ENCODE peak calls at places on chromosomes 1 and 21, in five cellular contexts. C, Z, B, L and V are unnamed samples.

GRCh38 chr1:23385119-23385621 is 15.5 kb upstream of the ZNF436 start:
- DNase-seq in C (no peak), Z (no peak), B (no peak), L (no peak), V (peak)

GRCh38 chr1:55725378-55725777 is 510.2 kb upstream of the USP24 start:
- DNase-seq in C (no peak), Z (no peak), B (no peak), L (no peak), V (peak)

GRCh38 chr1:13543451-13543911 is 29.7 kb upstream of the LRRC38 start:
- DNase-seq in C (no peak), Z (no peak), B (peak), L (no peak), V (no peak)

GRCh38 chr1:34816332-34816731 is 23.5 kb downstream of the GJA4 start:
- DNase-seq in C (no peak), Z (no peak), B (no peak), L (no peak), V (no peak)

GRCh38 chr1:119582801-119583200 is 65.3 kb downstream of the ZNF697 start:
- DNase-seq in C (peak), Z (peak), B (peak), L (peak), V (peak)

GRCh38 chr1:1462318-1462966 is 9.1 kb upstream of the ATAD3B start:
- DNase-seq in C (peak), Z (peak), B (peak), L (peak), V (peak)

GRCh38 chr1:9413143-9413876 is 120.6 kb downstream of the SPSB1 start:
- DNase-seq in C (peak), Z (peak), B (peak), L (peak), V (peak)

GRCh38 chr1:96236156-96236739 is 485.3 kb upstream of the PTBP2 start:
- DNase-seq in C (peak), Z (peak), B (no peak), L (peak), V (peak)

GRCh38 chr1:66723985-66724384 is 28.3 kb upstream of the DYNLT5 start:
- DNase-seq in C (no peak), Z (no peak), B (no peak), L (no peak), V (no peak)

GRCh38 chr1:25566186-25566729 is 22.9 kb downstream of the LDLRAP1 start:
- DNase-seq in C (no peak), Z (no peak), B (no peak), L (no peak), V (no peak)

GRCh38 chr1:217133958-217134856 is 411.0 kb upstream of the ESRRG start:
- DNase-seq in C (peak), Z (no peak), B (no peak), L (no peak), V (peak)

GRCh38 chr1:94646151-94646643 is 104.6 kb upstream of the F3 start:
- DNase-seq in C (no peak), Z (no peak), B (no peak), L (no peak), V (peak)

GRCh38 chr1:224773646-224774045 is 155.8 kb upstream of the DNAH14 start:
- DNase-seq in C (no peak), Z (no peak), B (no peak), L (no peak), V (no peak)

GRCh38 chr1:34786521-34787325 is 5.7 kb downstream of the GJB3 start:
- DNase-seq in C (peak), Z (peak), B (peak), L (peak), V (peak)

GRCh38 chr1:193077991-193078390 is 18.6 kb downstream of the RO60 start:
- DNase-seq in C (no peak), Z (no peak), B (no peak), L (no peak), V (no peak)

GRCh38 chr1:820962-821361 is 102.8 kb upstream of the SAMD11 start:
- DNase-seq in C (no peak), Z (no peak), B (no peak), L (no peak), V (no peak)

GRCh38 chr1:160428655-160429054 is 28.3 kb downstream of the VANGL2 start:
- DNase-seq in C (peak), Z (peak), B (peak), L (peak), V (peak)

GRCh38 chr1:219498666-219499065 is 114.2 kb downstream of the ZC3H11B start:
- DNase-seq in C (no peak), Z (peak), B (no peak), L (no peak), V (peak)

GRCh38 chr1:38964140-38964548 is 22.5 kb upstream of the RHBDL2 start:
- DNase-seq in C (no peak), Z (no peak), B (no peak), L (peak), V (no peak)

GRCh38 chr1:171985639-171986038 is 144.3 kb downstream of the DNM3 start:
- DNase-seq in C (peak), Z (no peak), B (no peak), L (peak), V (no peak)

GRCh38 chr1:40312238-40313205 is 4.6 kb downstream of the COL9A2 start:
- DNase-seq in C (no peak), Z (peak), B (no peak), L (peak), V (no peak)

GRCh38 chr1:22488319-22488718 is 36.7 kb downstream of the ZBTB40 start:
- DNase-seq in C (peak), Z (no peak), B (no peak), L (no peak), V (peak)

GRCh38 chr1:218751208-218751948 is 406.2 kb downstream of the TGFB2 start:
- DNase-seq in C (no peak), Z (no peak), B (no peak), L (no peak), V (no peak)

GRCh38 chr1:90400121-90400520 is 317.0 kb downstream of the BARHL2 start:
- DNase-seq in C (no peak), Z (no peak), B (no peak), L (no peak), V (no peak)

GRCh38 chr21:45390831-45391742 is 13.9 kb upstream of the COL18A1 start:
- DNase-seq in C (no peak), Z (no peak), B (peak), L (no peak), V (no peak)

GRCh38 chr21:41360072-41360821 is 1.6 kb upstream of the MX2 start:
- DNase-seq in C (peak), Z (peak), B (peak), L (no peak), V (peak)

GRCh38 chr1:183472488-183473285 is at the start of gene SMG7:
- DNase-seq in C (peak), Z (peak), B (no peak), L (peak), V (peak)

GRCh38 chr1:93702102-93702827 is 20.6 kb upstream of the BCAR3 start:
- DNase-seq in C (peak), Z (no peak), B (peak), L (peak), V (no peak)

GRCh38 chr1:65230741-65231439 is 78.5 kb upstream of the DNAJC6 start:
- DNase-seq in C (no peak), Z (no peak), B (no peak), L (peak), V (peak)

GRCh38 chr1:158425020-158425419 is 1.0 kb downstream of the OR10K2 start:
- DNase-seq in C (no peak), Z (no peak), B (no peak), L (no peak), V (no peak)

GRCh38 chr1:5312870-5313269 is 658.5 kb downstream of the AJAP1 start:
- DNase-seq in C (no peak), Z (no peak), B (no peak), L (no peak), V (no peak)

GRCh38 chr1:247385283-247385682 is 30.7 kb upstream of the NLRP3 start:
- DNase-seq in C (no peak), Z (no peak), B (no peak), L (no peak), V (peak)

DNA sequence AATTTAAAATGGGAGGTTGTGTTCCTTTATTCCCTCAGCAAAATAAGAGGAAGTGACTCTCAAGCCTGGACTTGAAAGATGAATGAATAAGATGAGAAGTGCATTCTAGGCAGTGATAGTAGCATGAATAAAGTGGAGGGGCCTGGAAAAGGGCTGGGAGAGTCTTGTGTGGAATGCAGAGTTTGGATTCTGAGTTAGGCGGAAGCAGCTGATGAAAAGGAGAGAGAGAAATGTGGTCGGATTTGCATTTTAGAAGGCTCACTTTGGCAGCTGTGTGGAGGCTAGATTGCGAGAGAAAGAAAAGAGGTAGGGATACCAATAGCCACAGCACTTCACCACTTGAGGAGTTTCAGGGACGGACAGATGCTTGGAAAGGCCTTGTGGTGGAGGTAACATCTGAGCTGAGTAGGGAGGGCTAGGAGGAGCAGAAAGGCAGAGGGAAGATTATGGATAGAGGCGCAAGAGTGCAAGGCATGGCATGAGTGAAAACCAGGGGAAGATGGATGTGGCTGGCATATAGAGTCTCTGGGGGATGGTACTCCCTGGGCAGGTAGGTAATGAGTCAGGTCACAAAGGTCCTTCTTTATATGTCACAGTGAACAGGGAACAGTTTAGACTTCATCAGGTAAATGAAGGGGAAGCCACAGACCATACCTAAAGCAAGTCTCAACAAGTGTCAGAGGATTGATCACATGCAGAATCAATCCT is 59.6 kb downstream of the ST3GAL3 start:
- DNase-seq in C (peak), Z (no peak), B (no peak), L (peak), V (no peak)
- H3K4me3 ChIP-seq in C (no peak), Z (no peak), B (no peak), L (no peak), V (no peak)

GRCh38 chr1:151716405-151716762 is 219 bp downstream of the CELF3 start:
- DNase-seq in C (no peak), Z (no peak), B (no peak), L (no peak), V (no peak)

GRCh38 chr1:151714820-151715725 is 1.5 kb downstream of the CELF3 start:
- DNase-seq in C (no peak), Z (no peak), B (no peak), L (no peak), V (no peak)

GRCh38 chr1:151716771-151717631 is at the start of gene CELF3:
- DNase-seq in C (peak), Z (no peak), B (no peak), L (peak), V (peak)

GRCh38 chr1:151713874-151714273 is 2.7 kb downstream of the CELF3 start:
- DNase-seq in C (no peak), Z (no peak), B (no peak), L (no peak), V (no peak)

GRCh38 chr1:151715726-151716404 is 738 bp downstream of the CELF3 start:
- DNase-seq in C (peak), Z (no peak), B (no peak), L (peak), V (no peak)
- H3K4me3 ChIP-seq in C (no peak), Z (no peak), B (no peak), L (no peak), V (no peak)

GRCh38 chr21:42500736-42501135 is 4.7 kb upstream of the RSPH1 start:
- DNase-seq in C (no peak), Z (no peak), B (no peak), L (no peak), V (no peak)
- H3K4me3 ChIP-seq in C (no peak), Z (no peak), B (no peak), L (no peak), V (no peak)

DNA sequence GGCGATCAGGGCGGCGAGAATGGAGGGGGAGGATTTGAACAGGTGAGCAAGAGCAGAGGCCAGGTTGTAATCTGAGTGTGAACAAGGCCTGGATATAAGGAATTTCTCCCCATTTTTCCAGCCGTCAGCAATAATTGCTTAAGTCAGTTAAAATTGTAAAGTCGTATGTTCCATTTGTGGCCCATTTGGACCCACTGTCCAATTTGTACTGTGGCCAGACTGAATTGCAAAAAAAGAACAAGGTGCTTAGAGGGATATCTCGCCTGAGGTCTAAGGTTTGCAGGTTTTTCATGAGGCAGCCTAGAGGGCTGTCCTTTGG is 1.0 kb downstream of the ERVH48-1 start:
- DNase-seq in C (no peak), Z (no peak), B (no peak), L (no peak), V (no peak)
- H3K4me3 ChIP-seq in C (no peak), Z (no peak), B (no peak), L (no peak), V (no peak)

GRCh38 chr1:11691302-11691914 is at the start of gene DRAXIN:
- DNase-seq in C (peak), Z (no peak), B (no peak), L (no peak), V (no peak)
- H3K4me3 ChIP-seq in C (peak), Z (no peak), B (peak), L (no peak), V (no peak)

DNA sequence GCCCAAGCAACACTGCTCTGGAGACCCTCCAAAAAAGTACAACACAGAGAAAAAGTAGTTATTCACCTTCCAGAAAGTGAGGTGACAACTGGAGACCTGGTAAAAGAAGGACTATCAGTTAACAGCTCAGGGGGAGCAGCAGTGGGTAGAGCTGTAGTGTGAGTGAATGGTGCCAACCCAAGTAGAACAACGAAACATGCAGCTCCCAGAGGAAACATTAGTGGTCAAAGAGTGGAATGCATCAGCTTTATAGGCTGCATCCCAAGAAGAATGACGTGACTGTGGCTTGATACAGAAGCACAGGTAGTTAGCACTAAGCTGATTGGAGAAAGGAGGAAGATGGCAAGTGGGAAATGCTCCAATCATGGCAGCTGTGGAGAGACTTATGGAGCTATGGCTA is 275.7 kb upstream of the CAMK1G start:
- DNase-seq in C (no peak), Z (no peak), B (no peak), L (no peak), V (no peak)
- H3K4me3 ChIP-seq in C (no peak), Z (no peak), B (no peak), L (no peak), V (no peak)

DNA sequence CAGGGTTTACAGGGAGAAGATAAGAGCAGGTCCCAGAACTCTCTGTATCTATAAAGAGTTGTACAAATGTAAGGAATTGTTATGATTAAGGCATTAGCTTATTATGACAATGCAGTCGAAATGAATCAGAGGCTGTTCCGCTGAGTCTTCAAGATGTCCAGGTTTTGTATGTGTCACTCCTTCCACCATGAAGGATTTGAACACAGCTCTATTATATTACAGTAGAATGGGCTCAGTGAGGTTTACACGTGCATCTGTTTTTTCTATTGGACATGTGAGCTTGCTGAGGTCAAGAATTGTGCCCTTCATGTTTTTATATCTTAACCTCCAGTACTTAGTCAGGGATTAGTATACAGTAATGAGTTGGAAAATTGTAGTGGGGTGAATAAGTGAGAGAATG is 86.3 kb downstream of the MPZL1 start:
- DNase-seq in C (no peak), Z (no peak), B (no peak), L (no peak), V (peak)
- H3K4me3 ChIP-seq in C (no peak), Z (no peak), B (no peak), L (no peak), V (no peak)